ENCODE peak calls at places on chromosomes 13 and 19, in nine cellular contexts. I, Q, U, Z, M, L, N, Y and D are unnamed samples.
A peak's percentile ranks its signal among the peaks of the same experiment; 100 is the strongest.

GRCh38 chr19:49327878-49328544 is 3.0 kb upstream of the SLC6A16 start:
- DNase-seq in Y (peak; percentile 73), M (no peak), U (no peak), N (no peak), Q (peak; percentile 6), I (no peak), L (no peak), Z (no peak), D (no peak)

GRCh38 chr19:1663854-1664253 is 11.4 kb upstream of the TCF3 start:
- DNase-seq in M (no peak), I (no peak), L (no peak), U (no peak), Y (no peak), Q (no peak), N (no peak), Z (no peak), D (no peak)

GRCh38 chr13:110014719-110015118 is 228.3 kb upstream of the IRS2 start:
- DNase-seq in Y (no peak), Z (no peak), U (no peak), N (no peak), Q (no peak), L (no peak), M (no peak), I (no peak), D (no peak)

GRCh38 chr19:4414144-4414799 is 11.8 kb downstream of the CHAF1A start:
- DNase-seq in Q (no peak), L (no peak), Y (no peak), Z (no peak), N (no peak), I (no peak), M (no peak), U (no peak), D (no peak)

GRCh38 chr19:49231804-49232203 is 74.2 kb downstream of the TRPM4 start:
- DNase-seq in N (no peak), Y (no peak), Z (no peak), Q (no peak), M (no peak), I (no peak), U (no peak), L (no peak), D (no peak)

GRCh38 chr19:36986601-36987000 is 70.5 kb downstream of the ZNF568 start:
- DNase-seq in N (no peak), I (no peak), M (no peak), L (no peak), Q (no peak), Y (no peak), U (no peak), Z (no peak), D (no peak)

GRCh38 chr19:1775951-1776605 is 22.8 kb downstream of the ONECUT3 start:
- DNase-seq in Z (no peak), M (no peak), N (no peak), U (no peak), Y (no peak), Q (no peak), I (no peak), L (no peak), D (no peak)

GRCh38 chr13:106464076-106464475 is 71.4 kb downstream of the EFNB2 start:
- DNase-seq in Z (no peak), M (no peak), Q (no peak), L (peak; percentile 54), I (no peak), N (no peak), Y (no peak), U (no peak), D (no peak)

GRCh38 chr19:5250127-5250659 is 90.4 kb downstream of the PTPRS start:
- DNase-seq in M (no peak), Q (peak; percentile 90), L (no peak), I (no peak), Z (peak; percentile 41), Y (no peak), N (no peak), U (no peak), D (peak; percentile 53)

GRCh38 chr13:41548870-41549269 is 91.5 kb downstream of the RGCC start:
- DNase-seq in Y (no peak), Z (no peak), N (no peak), U (no peak), M (no peak), I (no peak), Q (no peak), L (no peak), D (no peak)

GRCh38 chr19:47471733-47472457 is at the start of gene SLC8A2:
- DNase-seq in Z (peak; percentile 47), M (peak; percentile 87), U (no peak), I (peak; percentile 62), L (peak; percentile 40), Y (peak; percentile 97), N (no peak), Q (peak; percentile 64), D (peak; percentile 58)

GRCh38 chr13:24052547-24052981 is 108.0 kb upstream of the SPATA13 start:
- DNase-seq in I (peak; percentile 77), N (no peak), Y (no peak), L (no peak), Q (no peak), U (no peak), Z (no peak), M (peak; percentile 54), D (no peak)

GRCh38 chr13:107765724-107766436 is 449.5 kb downstream of the LIG4 start:
- DNase-seq in Y (no peak), M (no peak), N (no peak), Q (no peak), L (no peak), U (no peak), I (no peak), Z (no peak), D (no peak)

DNA sequence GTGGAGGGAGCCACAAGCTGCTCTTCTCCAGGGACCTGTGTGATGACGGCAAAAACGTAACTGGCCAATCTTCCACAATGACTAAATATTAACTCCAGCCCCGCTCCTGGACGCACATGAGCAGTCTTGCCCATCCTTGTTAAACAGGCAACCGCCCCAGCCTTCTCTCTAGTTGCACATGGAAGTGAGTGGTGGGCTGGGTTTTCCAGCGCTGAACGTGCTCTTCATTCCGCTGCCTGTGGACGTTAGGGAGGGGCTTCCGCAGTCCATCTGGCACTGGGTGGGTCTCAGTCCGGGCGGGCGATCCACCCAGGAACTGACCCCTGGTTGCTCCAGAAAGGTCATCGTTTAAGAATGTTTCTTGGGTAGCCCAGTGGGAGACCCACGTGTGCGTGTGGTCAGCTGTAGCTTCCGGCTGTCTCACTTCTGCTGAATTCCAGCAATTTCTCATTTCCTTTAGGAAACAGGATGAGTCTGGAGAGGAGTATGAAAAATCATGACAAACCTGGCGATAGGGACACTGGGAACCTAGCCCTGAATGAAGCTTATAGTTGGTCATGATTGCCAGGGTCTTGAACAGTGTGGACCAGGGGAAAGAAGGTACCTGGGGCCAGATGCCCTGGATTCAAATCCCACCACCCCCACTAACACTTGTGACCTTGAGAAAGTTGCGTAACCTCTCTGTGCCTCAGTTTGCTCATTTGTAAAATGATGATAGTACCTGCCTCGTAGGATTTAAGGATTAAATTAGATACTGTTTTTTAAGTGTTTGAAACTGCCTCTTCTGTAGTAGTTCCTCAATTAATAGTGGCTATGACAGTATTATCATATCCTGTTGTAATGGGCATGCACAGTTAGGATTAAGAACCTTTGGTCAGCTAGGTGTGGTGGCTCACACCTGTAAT is 92.6 kb downstream of the SIPA1L3 start:
- DNase-seq in U (no peak), Z (peak; percentile 32), M (peak; percentile 20), L (no peak), N (no peak), I (no peak), Y (no peak), Q (no peak), D (no peak)
- H3K27ac ChIP-seq in U (peak overlapping the region; percentile 18), Z (no peak overlapping the region), M (no peak overlapping the region), L (peak overlapping the region; percentile 57), N (peak overlapping the region; percentile 77), I (no peak overlapping the region), Y (no peak overlapping the region), Q (peak overlapping the region; percentile 57), D (no peak overlapping the region)

GRCh38 chr13:27406178-27406939 is 18.1 kb upstream of the GTF3A start:
- DNase-seq in U (no peak), I (no peak), L (peak; percentile 35), Z (no peak), M (no peak), N (no peak), Y (no peak), Q (no peak), D (no peak)
- TF ChIP-seq CTCF in U (peak; percentile 47), I (peak; percentile 27), L (peak; percentile 68), Z (peak; percentile 18), M (peak; percentile 27), N (peak; percentile 31), Y (peak; percentile 72), Q (peak; percentile 64), D (peak; percentile 33)

DNA sequence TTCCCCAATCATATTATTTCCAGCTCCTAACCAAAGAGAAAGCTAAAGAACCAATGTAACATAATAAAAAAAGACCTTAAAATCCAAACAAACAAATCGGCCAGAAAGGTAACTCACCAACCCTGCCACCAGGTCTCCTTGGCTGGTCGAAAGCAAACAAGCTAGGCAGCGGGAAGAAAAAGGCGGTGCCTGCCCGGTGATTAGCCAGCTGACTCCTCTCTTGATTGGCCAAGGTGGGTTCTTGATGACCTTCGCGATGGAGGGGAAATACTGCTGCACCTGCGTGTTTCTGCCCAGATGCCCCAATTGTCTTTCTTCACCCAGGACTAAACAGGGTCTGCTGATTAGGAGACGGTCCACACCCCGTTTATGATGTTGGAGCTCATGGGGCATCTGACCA is at the start of gene NLRP11:
- DNase-seq in Z (no peak), Q (no peak), Y (no peak), M (no peak), N (no peak), U (no peak), L (no peak), I (no peak), D (no peak)
- H3K4me3 ChIP-seq in Z (no peak within 1 kb of the TSS), Q (no peak within 1 kb of the TSS), Y (no peak within 1 kb of the TSS), M (no peak within 1 kb of the TSS), N (no peak within 1 kb of the TSS), U (no peak within 1 kb of the TSS), L (no peak within 1 kb of the TSS), I (no peak within 1 kb of the TSS), D (no peak within 1 kb of the TSS)

GRCh38 chr13:112818698-112819045 is 128.8 kb downstream of the ATP11A start:
- DNase-seq in U (no peak), Z (no peak), Q (peak; percentile 8), L (no peak), M (no peak), Y (no peak), I (no peak), N (no peak), D (no peak)

GRCh38 chr13:112820318-112820717 is 130.5 kb downstream of the ATP11A start:
- DNase-seq in Q (no peak), N (no peak), I (no peak), M (no peak), Z (no peak), U (no peak), L (no peak), Y (no peak), D (no peak)

GRCh38 chr13:112819816-112820215 is 130.0 kb downstream of the ATP11A start:
- DNase-seq in L (no peak), N (no peak), Q (peak; percentile 8), I (no peak), Y (no peak), Z (no peak), M (no peak), U (no peak), D (no peak)

GRCh38 chr13:112818040-112818697 is 128.3 kb downstream of the ATP11A start:
- DNase-seq in Z (no peak), U (no peak), L (no peak), N (no peak), Y (no peak), M (no peak), Q (peak; percentile 7), I (no peak), D (no peak)

DNA sequence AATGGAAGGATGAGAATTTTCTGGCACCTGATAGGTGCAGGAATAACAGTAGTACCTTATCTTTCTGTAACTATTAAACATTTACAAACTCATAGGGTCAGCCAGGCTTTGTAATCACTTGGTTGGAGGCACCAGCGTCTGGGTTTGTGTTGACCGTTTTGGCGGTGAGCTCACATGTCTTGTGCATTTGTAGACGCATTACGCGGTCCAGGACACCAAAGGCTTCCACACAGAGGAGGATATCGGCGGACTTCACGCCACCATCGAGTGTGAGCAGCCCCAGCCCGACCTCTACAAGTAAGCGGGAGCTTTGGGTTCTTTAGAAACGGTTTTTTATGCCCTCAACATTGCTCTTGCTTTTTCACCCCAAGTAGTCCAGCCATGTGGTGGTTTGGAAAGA is 129.3 kb downstream of the ATP11A start:
- DNase-seq in Z (no peak), M (no peak), N (no peak), Y (no peak), L (no peak), Q (peak; percentile 3), U (no peak), I (no peak), D (no peak)
- H3K27ac ChIP-seq in Z (no peak overlapping the region), M (no peak overlapping the region), N (no peak overlapping the region), Y (no peak overlapping the region), L (no peak overlapping the region), Q (no peak overlapping the region), U (no peak overlapping the region), I (no peak overlapping the region), D (no peak overlapping the region)